ENCODE peak calls at places on chromosomes 12 and 14, in six cellular contexts. M, X, Q, Y, N and S are unnamed samples.

GRCh38 chr14:65798216-65798615 is 385.7 kb downstream of the FUT8 start:
- DNase-seq in M (no peak), X (no peak), Q (no peak), Y (no peak), N (no peak), S (no peak)

GRCh38 chr14:78848234-78848820 is 678.2 kb downstream of the NRXN3 start:
- DNase-seq in M (no peak), X (no peak), Q (no peak), Y (no peak), N (peak; percentile 1), S (no peak)

GRCh38 chr14:32711103-32711680 is 227.5 kb upstream of the NPAS3 start:
- DNase-seq in M (no peak), X (no peak), Q (no peak), Y (no peak), N (no peak), S (no peak)

GRCh38 chr12:2679068-2679815 is 115.5 kb upstream of the FKBP4 start:
- DNase-seq in M (no peak), X (no peak), Q (no peak), Y (no peak), N (no peak), S (no peak)

GRCh38 chr12:71904629-71905028 is 34.0 kb upstream of the TPH2 start:
- DNase-seq in M (no peak), X (no peak), Q (no peak), Y (no peak), N (no peak), S (no peak)

GRCh38 chr14:104280902-104281767 is 142.7 kb downstream of the KIF26A start:
- DNase-seq in M (peak; percentile 6), X (peak; percentile 53), Q (no peak), Y (no peak), N (no peak), S (peak; percentile 3)

GRCh38 chr14:38752750-38753149 is 350.3 kb downstream of the SEC23A start:
- DNase-seq in M (no peak), X (no peak), Q (no peak), Y (no peak), N (no peak), S (no peak)

GRCh38 chr14:63666326-63666725 is 24.7 kb upstream of the WDR89 start:
- DNase-seq in M (no peak), X (no peak), Q (no peak), Y (no peak), N (no peak), S (no peak)

GRCh38 chr12:1591543-1591942 is 2.8 kb downstream of the FBXL14 start:
- DNase-seq in M (no peak), X (no peak), Q (no peak), Y (no peak), N (no peak), S (no peak)

GRCh38 chr12:8784464-8784863 is 38.0 kb upstream of the A2ML1 start:
- DNase-seq in M (no peak), X (no peak), Q (no peak), Y (no peak), N (no peak), S (no peak)

GRCh38 chr14:104235686-104236085 is 97.3 kb downstream of the KIF26A start:
- DNase-seq in M (no peak), X (no peak), Q (no peak), Y (no peak), N (no peak), S (no peak)

GRCh38 chr12:124727244-124727673 is 136.4 kb downstream of the SCARB1 start:
- DNase-seq in M (peak; percentile 72), X (peak; percentile 87), Q (peak; percentile 55), Y (peak; percentile 45), N (no peak), S (no peak)

GRCh38 chr14:94316692-94317091 is 6.4 kb downstream of the SERPINA6 start:
- DNase-seq in M (no peak), X (no peak), Q (no peak), Y (no peak), N (no peak), S (no peak)

GRCh38 chr14:92789457-92790089 is 4.5 kb upstream of the GOLGA5 start:
- DNase-seq in M (no peak), X (no peak), Q (no peak), Y (no peak), N (no peak), S (no peak)

GRCh38 chr14:53375573-53375972 is 222.4 kb upstream of the DDHD1 start:
- DNase-seq in M (no peak), X (no peak), Q (no peak), Y (no peak), N (no peak), S (no peak)

GRCh38 chr12:108967869-108968540 is 52.9 kb downstream of the SVOP start:
- DNase-seq in M (no peak), X (no peak), Q (no peak), Y (no peak), N (no peak), S (no peak)

GRCh38 chr14:51283402-51283825 is 43.4 kb downstream of the TMX1 start:
- DNase-seq in M (no peak), X (no peak), Q (no peak), Y (no peak), N (peak; percentile 35), S (no peak)

GRCh38 chr14:56423591-56423991 is 156.0 kb upstream of the TMEM260 start:
- DNase-seq in M (no peak), X (no peak), Q (no peak), Y (no peak), N (no peak), S (no peak)

GRCh38 chr12:6204533-6205143 is 4.4 kb downstream of the CD9 start:
- DNase-seq in M (no peak), X (no peak), Q (no peak), Y (no peak), N (no peak), S (no peak)

GRCh38 chr14:58712357-58712756 is 74.6 kb downstream of the DACT1 start:
- DNase-seq in M (no peak), X (no peak), Q (no peak), Y (no peak), N (no peak), S (no peak)

GRCh38 chr12:106139422-106140141 is 828 bp upstream of the NUAK1 start:
- DNase-seq in M (peak; percentile 79), X (peak; percentile 89), Q (peak; percentile 48), Y (no peak), N (no peak), S (no peak)

GRCh38 chr12:123118397-123118945 is 32.4 kb downstream of the PITPNM2 start:
- DNase-seq in M (no peak), X (no peak), Q (no peak), Y (no peak), N (no peak), S (no peak)

GRCh38 chr14:64826845-64827244 is 52.9 kb downstream of the SPTB start:
- DNase-seq in M (no peak), X (no peak), Q (no peak), Y (no peak), N (no peak), S (no peak)

GRCh38 chr12:112349440-112349839 is 32.8 kb downstream of the HECTD4 start:
- DNase-seq in M (no peak), X (no peak), Q (no peak), Y (no peak), N (no peak), S (no peak)

DNA sequence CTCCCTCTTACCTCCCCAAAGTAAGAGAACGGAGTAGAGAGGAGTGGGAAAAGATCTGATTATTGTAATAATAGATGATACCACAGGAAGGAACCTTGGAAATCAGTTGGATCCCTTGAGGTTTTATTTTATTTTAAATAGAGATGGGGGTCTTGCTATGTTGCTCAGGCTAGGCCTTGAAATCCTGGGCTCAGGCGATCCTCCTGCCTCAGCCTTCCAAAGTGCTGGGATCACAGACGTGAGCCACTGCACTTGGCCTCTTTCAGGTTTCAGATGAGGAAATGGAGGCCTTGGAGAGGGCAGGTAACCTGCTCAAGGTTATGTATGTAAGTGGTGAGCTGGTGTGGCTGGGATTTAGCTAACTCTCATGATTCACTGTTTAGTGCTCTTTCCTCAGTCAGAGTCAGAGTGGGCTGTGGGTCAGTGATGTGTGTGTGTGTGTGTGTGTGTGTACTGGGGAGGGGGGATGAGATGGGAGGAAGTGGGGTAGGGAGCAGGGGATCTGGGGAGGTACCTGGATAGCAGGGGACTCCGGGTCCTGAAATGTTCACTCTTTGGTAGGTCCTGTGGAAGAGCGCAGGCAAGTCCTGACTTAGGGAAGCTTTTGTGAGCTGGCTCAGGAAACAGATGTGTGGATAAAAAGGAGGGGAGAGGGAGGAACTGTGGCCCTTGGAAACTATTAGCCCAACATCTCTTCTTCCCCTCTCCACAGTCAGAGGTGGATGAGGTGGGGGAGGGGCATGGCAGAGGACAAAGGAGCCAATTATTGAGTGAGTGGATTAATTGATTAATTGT is 4.7 kb upstream of the CISTR start:
- DNase-seq in M (no peak), X (no peak), Q (no peak), Y (no peak), N (no peak), S (no peak)
- H3K27me3 ChIP-seq in M (peaks cover 55% of the 10 kb centered on the region), X (peaks cover 29% of the 10 kb centered on the region), Q (peaks cover 87% of the 10 kb centered on the region), Y (peaks cover 2% of the 10 kb centered on the region), N (peaks cover 39% of the 10 kb centered on the region), S (peaks cover 13% of the 10 kb centered on the region)

GRCh38 chr12:64781374-64782029 is 22.3 kb upstream of the GNS start:
- DNase-seq in M (no peak), X (peak; percentile 64), Q (no peak), Y (peak; percentile 19), N (no peak), S (no peak)

GRCh38 chr12:64780531-64781373 is 21.5 kb upstream of the GNS start:
- DNase-seq in M (peak; percentile 45), X (peak; percentile 91), Q (no peak), Y (peak; percentile 32), N (no peak), S (peak; percentile 53)

GRCh38 chr12:64779349-64779974 is 20.3 kb upstream of the GNS start:
- DNase-seq in M (no peak), X (no peak), Q (no peak), Y (no peak), N (no peak), S (no peak)

GRCh38 chr12:64782181-64782580 is 23.0 kb upstream of the GNS start:
- DNase-seq in M (no peak), X (no peak), Q (no peak), Y (no peak), N (no peak), S (no peak)

GRCh38 chr12:64780220-64780530 is 21.0 kb upstream of the GNS start:
- DNase-seq in M (no peak), X (no peak), Q (no peak), Y (no peak), N (no peak), S (no peak)
- H3K27me3 ChIP-seq in M (peaks cover 35% of the 10 kb centered on the region), X (no peaks in the 10 kb centered on the region), Q (peaks cover 40% of the 10 kb centered on the region), Y (no peaks in the 10 kb centered on the region), N (peaks cover 52% of the 10 kb centered on the region), S (peaks cover 31% of the 10 kb centered on the region)

GRCh38 chr12:53941187-53941586 is 2.6 kb downstream of the HOXC13 start:
- DNase-seq in M (no peak), X (no peak), Q (no peak), Y (no peak), N (no peak), S (no peak)
- H3K27me3 ChIP-seq in M (peaks cover 100% of the 10 kb centered on the region), X (peaks cover 100% of the 10 kb centered on the region), Q (peaks cover 100% of the 10 kb centered on the region), Y (peaks cover 6% of the 10 kb centered on the region), N (peaks cover 61% of the 10 kb centered on the region), S (peaks cover 70% of the 10 kb centered on the region)

DNA sequence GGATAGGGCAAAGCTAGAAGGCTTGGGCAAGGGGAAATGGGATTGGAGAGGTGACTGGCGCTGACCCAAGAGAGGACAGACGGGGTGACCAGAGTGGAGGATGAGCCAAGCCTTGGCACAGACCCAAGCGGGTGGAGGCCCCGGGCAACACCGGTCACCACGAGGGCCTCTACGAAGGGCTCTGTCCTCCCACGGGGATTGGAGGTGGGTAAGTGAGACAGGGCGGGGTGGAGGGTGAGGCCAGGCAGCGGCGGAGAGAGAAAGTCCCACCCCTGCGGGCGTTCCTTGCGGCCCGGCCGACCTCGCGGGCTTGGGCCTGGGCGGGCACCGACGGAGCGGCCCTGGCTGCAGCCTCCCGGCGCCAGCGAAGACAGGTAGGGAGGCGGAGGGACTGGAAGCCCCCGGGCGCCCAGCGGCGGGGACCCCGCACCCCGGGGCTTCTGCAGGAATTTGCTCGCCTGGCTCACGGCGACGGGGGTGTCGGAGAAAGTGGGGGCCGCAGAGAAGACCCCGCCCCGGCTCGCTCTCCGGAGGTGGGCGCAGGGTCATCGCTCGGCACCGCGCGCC is at the start of gene PAPLN:
- DNase-seq in M (no peak), X (no peak), Q (peak; percentile 44), Y (no peak), N (no peak), S (no peak)
- H3K27me3 ChIP-seq in M (peaks cover 89% of the 10 kb centered on the region), X (peaks cover 14% of the 10 kb centered on the region), Q (peaks cover 13% of the 10 kb centered on the region), Y (peaks cover 3% of the 10 kb centered on the region), N (peaks cover 25% of the 10 kb centered on the region), S (peaks cover 10% of the 10 kb centered on the region)